ENCODE peak calls at places on chromosome 7, in five cellular contexts. U is stimulated activated CD4-positive, alpha-beta T cell treated with anti-CD3 and anti-CD28 coated beads, Interleukin-1b, Interleukin-23, amount 100 ng/mL, for 1 hour; F is astrocyte; I is GM13977; B is BJ. O is an unnamed sample.

GRCh38 chr7:128112018-128112780 is 81.0 kb upstream of the LRRC4 start:
- DNase-seq in U (no peak), B (no peak), F (no peak), I (no peak), O (no peak)

GRCh38 chr7:69430502-69431145 is 167.7 kb upstream of the AUTS2 start:
- DNase-seq in U (no peak), F (no peak), I (no peak), B (no peak), O (no peak)

GRCh38 chr7:43522406-43523156 is 60.3 kb upstream of the STK17A start:
- DNase-seq in F (peak; percentile 94), B (peak; percentile 55), I (no peak), U (no peak), O (no peak)

GRCh38 chr7:141356096-141356495 is 195.1 kb upstream of the AGK start:
- DNase-seq in I (no peak), U (no peak), B (no peak), F (peak; percentile 63), O (no peak)

GRCh38 chr7:135349746-135350145 is 116.1 kb downstream of the STRA8 start:
- DNase-seq in U (no peak), I (no peak), F (peak; percentile 51), B (no peak), O (no peak)

GRCh38 chr7:129665013-129665401 is 53.5 kb downstream of the NRF1 start:
- DNase-seq in F (peak; percentile 96), B (peak; percentile 49), I (no peak), U (no peak), O (peak; percentile 90)

GRCh38 chr7:100457033-100457432 is 7.0 kb downstream of the SPACDR start:
- DNase-seq in I (no peak), U (no peak), B (no peak), F (no peak), O (no peak)

GRCh38 chr7:109044691-109045090 is 475.0 kb downstream of the DNAJB9 start:
- DNase-seq in U (no peak), I (no peak), B (no peak), F (no peak), O (no peak)

GRCh38 chr7:55429835-55430499 is 64.8 kb downstream of the LANCL2 start:
- DNase-seq in F (no peak), I (no peak), U (no peak), B (no peak), O (no peak)

GRCh38 chr7:28793383-28793782 is 164.7 kb downstream of the TRIL start:
- DNase-seq in I (no peak), F (no peak), U (no peak), B (no peak), O (no peak)

GRCh38 chr7:20402297-20403230 is 71.9 kb downstream of the ITGB8 start:
- DNase-seq in F (no peak), B (no peak), U (no peak), I (no peak), O (no peak)

GRCh38 chr7:151552352-151553028 is 32.8 kb upstream of the RHEB start:
- DNase-seq in B (no peak), U (no peak), F (no peak), I (no peak), O (no peak)

GRCh38 chr7:85457911-85458310 is 271.1 kb upstream of the SEMA3D start:
- DNase-seq in F (peak; percentile 10), B (no peak), U (no peak), I (no peak), O (no peak)

GRCh38 chr7:94315011-94315410 is 79.7 kb upstream of the COL1A2 start:
- DNase-seq in B (no peak), U (no peak), I (no peak), F (peak; percentile 54), O (no peak)

GRCh38 chr7:29921404-29922010 is 68.1 kb downstream of the SCRN1 start:
- DNase-seq in U (no peak), F (peak; percentile 25), I (peak; percentile 59), B (no peak), O (peak; percentile 30)

GRCh38 chr7:31261373-31261772 is 79.2 kb downstream of the NEUROD6 start:
- DNase-seq in F (no peak), U (no peak), B (no peak), I (no peak), O (no peak)

GRCh38 chr7:20440472-20441105 is 109.9 kb downstream of the ITGB8 start:
- DNase-seq in I (no peak), U (no peak), F (no peak), B (no peak), O (peak; percentile 20)

GRCh38 chr7:42167206-42167913 is 69.6 kb downstream of the GLI3 start:
- DNase-seq in B (no peak), U (no peak), F (peak; percentile 23), I (no peak), O (no peak)

GRCh38 chr7:105794741-105795729 is 81.4 kb downstream of the ATXN7L1 start:
- DNase-seq in F (peak; percentile 51), B (no peak), I (no peak), U (no peak), O (peak; percentile 63)

GRCh38 chr7:90412458-90413184 is 9.4 kb downstream of the CLDN12 start:
- DNase-seq in I (no peak), B (no peak), F (no peak), U (no peak), O (no peak)

GRCh38 chr7:66913118-66914049 is 7.6 kb upstream of the TMEM248 start:
- DNase-seq in F (no peak), I (no peak), B (no peak), U (no peak), O (no peak)

GRCh38 chr7:34184466-34184865 is 279.1 kb downstream of the BMPER start:
- DNase-seq in B (no peak), F (no peak), I (no peak), U (no peak), O (no peak)

GRCh38 chr7:155425011-155425340 is 33.0 kb upstream of the EN2 start:
- DNase-seq in U (no peak), B (no peak), I (no peak), F (no peak), O (no peak)

GRCh38 chr7:131021460-131021859 is 287.5 kb upstream of the KLF14 start:
- DNase-seq in I (no peak), B (no peak), F (no peak), U (no peak), O (no peak)

GRCh38 chr7:132234751-132235150 is 341.5 kb downstream of the PLXNA4 start:
- DNase-seq in U (no peak), B (no peak), I (no peak), F (no peak), O (no peak)

GRCh38 chr7:38367301-38367700 is 93.9 kb upstream of the TARP start:
- DNase-seq in B (no peak), U (no peak), F (no peak), I (no peak), O (no peak)

GRCh38 chr7:3164363-3164762 is 120.7 kb upstream of the CARD11 start:
- DNase-seq in F (peak; percentile 8), I (no peak), U (no peak), B (no peak), O (no peak)

GRCh38 chr7:23471090-23471859 is 984 bp upstream of the IGF2BP3 start:
- DNase-seq in F (peak; percentile 51), B (no peak), U (no peak), I (peak; percentile 85), O (no peak)

GRCh38 chr7:151248191-151249033 is at the start of gene SMARCD3:
- DNase-seq in B (no peak), F (peak; percentile 59), U (no peak), I (no peak), O (no peak)

GRCh38 chr7:151789380-151789947 is 87.5 kb downstream of the PRKAG2 start:
- DNase-seq in I (no peak), U (no peak), B (no peak), F (no peak), O (no peak)

GRCh38 chr7:34162676-34163075 is 257.3 kb downstream of the BMPER start:
- DNase-seq in B (no peak), I (no peak), F (no peak), U (no peak), O (no peak)